ENCODE peak calls at places on chromosomes 11 and 22, in ten cellular contexts. N is ovary; I is Peyer's patch; V is mucosa of descending colon; L is H9; E is sigmoid colon; H is naive thymus-derived CD4-positive, alpha-beta T cell; S is iPS DF 6.9; R is CD8-positive, alpha-beta memory T cell; O is fibroblast of lung. F is an unnamed sample. For H3K4me1, the result is how much of the 10 kb centered on the place peaks cover.

GRCh38 chr22:42074153-42074750 is at the start of gene PHETA2:
- DNase-seq in H (peak), O (peak), I (peak), S (no peak), V (peak), L (peak), R (peak), E (no peak), N (peak), F (no peak)

GRCh38 chr11:15579287-15580001 is 464.7 kb downstream of the INSC start:
- DNase-seq in L (no peak), S (no peak), H (no peak), O (no peak), N (no peak), V (no peak), R (no peak), I (no peak), E (no peak), F (no peak)

GRCh38 chr11:92340839-92341238 is 116.2 kb downstream of the FAT3 start:
- DNase-seq in R (no peak), O (peak), H (no peak), I (no peak), N (no peak), S (peak), V (peak), E (no peak), L (peak), F (no peak)

GRCh38 chr11:10648896-10649295 is 44.7 kb downstream of the IRAG1 start:
- DNase-seq in O (no peak), S (no peak), L (no peak), N (no peak), E (peak), I (no peak), R (no peak), H (no peak), V (no peak), F (no peak)

GRCh38 chr22:38012604-38013072 is 28.3 kb upstream of the SOX10 start:
- DNase-seq in H (no peak), I (no peak), E (no peak), S (no peak), O (peak), N (no peak), R (no peak), V (no peak), L (no peak), F (no peak)

GRCh38 chr11:59172345-59173079 is 580 bp downstream of the DTX4 start:
- DNase-seq in O (no peak), V (peak), S (no peak), I (peak), N (peak), H (no peak), R (no peak), E (no peak), L (peak), F (no peak)

GRCh38 chr11:116379185-116379828 is 393.5 kb downstream of the BUD13 start:
- DNase-seq in O (peak), N (peak), L (peak), R (no peak), H (no peak), E (no peak), S (no peak), I (no peak), V (peak), F (no peak)

GRCh38 chr11:334264-335033 is 13.8 kb upstream of the IFITM3 start:
- DNase-seq in V (no peak), E (peak), O (no peak), N (no peak), I (no peak), L (peak), H (no peak), S (no peak), R (no peak), F (no peak)

GRCh38 chr22:21641417-21641794 is 696 bp upstream of the SDF2L1 start:
- DNase-seq in H (no peak), O (peak), V (peak), I (peak), N (peak), S (no peak), R (no peak), E (no peak), L (peak), F (no peak)

GRCh38 chr11:33701831-33702230 is 1.2 kb upstream of the C11orf91 start:
- DNase-seq in H (no peak), I (no peak), S (no peak), O (peak), E (no peak), N (no peak), L (no peak), V (peak), R (no peak), F (no peak)

GRCh38 chr11:14300661-14301304 is 58.2 kb downstream of the RRAS2 start:
- DNase-seq in H (peak), R (peak), E (peak), L (peak), O (peak), V (peak), S (peak), I (no peak), N (peak), F (peak)

GRCh38 chr11:130673698-130674097 is 225.3 kb downstream of the ADAMTS15 start:
- DNase-seq in E (no peak), I (no peak), L (no peak), O (no peak), S (no peak), V (no peak), H (no peak), R (no peak), N (no peak), F (no peak)

GRCh38 chr11:99693941-99694492 is 673.3 kb downstream of the CNTN5 start:
- DNase-seq in O (peak), L (no peak), H (no peak), I (no peak), R (no peak), V (no peak), E (no peak), S (no peak), N (no peak), F (no peak)

GRCh38 chr11:121543981-121544380 is 91.2 kb upstream of the SORL1-AS1 start:
- DNase-seq in O (no peak), N (no peak), R (no peak), I (no peak), V (no peak), H (no peak), S (no peak), E (no peak), L (no peak), F (no peak)

GRCh38 chr11:97909544-97910394 is 1111.0 kb upstream of the CNTN5 start:
- DNase-seq in I (no peak), N (no peak), E (no peak), O (peak), V (no peak), S (no peak), L (no peak), H (no peak), R (no peak), F (no peak)

GRCh38 chr22:22003233-22003632 is 20.6 kb upstream of the TOP3B start:
- DNase-seq in R (no peak), L (no peak), I (no peak), N (no peak), V (no peak), O (no peak), E (no peak), S (no peak), H (no peak), F (no peak)

GRCh38 chr11:72641900-72642814 is 32.1 kb downstream of the PDE2A start:
- DNase-seq in I (peak), L (peak), R (peak), O (peak), H (peak), V (peak), N (peak), S (no peak), E (peak), F (no peak)

DNA sequence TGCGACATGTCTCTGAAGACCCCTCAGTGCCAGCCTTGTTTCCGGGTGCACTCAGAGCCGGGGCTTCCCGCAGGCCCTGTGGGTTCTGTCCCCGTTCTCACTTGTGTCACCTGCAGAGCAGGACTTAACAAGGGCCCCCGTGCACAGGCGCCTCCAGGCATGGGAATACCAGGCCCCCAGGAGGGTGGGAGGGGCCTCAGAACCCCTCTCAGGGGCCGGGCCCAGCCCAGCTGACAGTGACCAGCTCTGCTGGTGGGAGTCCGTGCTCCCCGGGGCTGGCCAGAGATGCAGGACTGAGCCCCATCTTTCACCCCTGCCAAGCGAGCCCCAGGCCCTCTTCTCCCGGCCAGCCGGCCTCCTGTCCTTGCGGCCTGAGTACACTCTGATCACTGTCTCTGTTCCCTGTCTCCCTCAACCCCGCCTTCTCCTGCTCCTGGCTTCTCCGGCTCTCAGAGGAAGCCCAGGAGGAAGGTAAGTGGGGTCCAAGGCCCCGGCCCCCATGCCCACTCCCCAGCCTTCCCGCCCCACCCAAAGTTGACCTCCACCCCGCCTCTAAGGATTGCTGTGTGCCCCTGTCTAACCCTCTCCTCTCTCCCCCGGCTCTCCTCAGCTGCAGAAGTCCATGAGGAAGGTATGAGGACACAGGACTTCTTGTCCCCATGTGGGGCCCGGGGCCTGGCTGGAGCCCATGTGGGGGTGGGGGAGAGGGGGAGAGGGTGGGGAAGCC is 5.3 kb downstream of the TNNT3 start:
- DNase-seq in V (no peak), H (no peak), S (no peak), O (no peak), L (no peak), N (no peak), I (peak), E (no peak), R (no peak), F (no peak)
- H3K4me1 ChIP-seq in V (under half), H (under half), S (under half), O (under half), L (under half), N (under half), I (under half), E (under half), R (under half), F (under half)

GRCh38 chr11:13107544-13108044 is 98.5 kb downstream of the RASSF10 start:
- DNase-seq in V (no peak), E (no peak), L (no peak), H (no peak), O (no peak), S (no peak), R (no peak), I (no peak), N (no peak), F (no peak)
- H3K4me1 ChIP-seq in V (under half), E (under half), L (under half), H (under half), O (under half), S (under half), R (under half), I (under half), N (under half), F (under half)

GRCh38 chr11:75423721-75424120 is 9.3 kb downstream of the KLHL35 start:
- DNase-seq in I (no peak), V (no peak), R (no peak), S (no peak), E (no peak), L (no peak), N (no peak), H (no peak), O (no peak), F (no peak)

GRCh38 chr11:75422248-75423231 is 10.5 kb downstream of the KLHL35 start:
- DNase-seq in S (no peak), H (no peak), I (peak), V (peak), O (no peak), N (no peak), L (no peak), R (no peak), E (no peak), F (no peak)

GRCh38 chr11:75425422-75425821 is 7.6 kb downstream of the KLHL35 start:
- DNase-seq in H (no peak), L (peak), I (peak), E (no peak), S (no peak), N (no peak), V (no peak), R (no peak), O (no peak), F (no peak)

GRCh38 chr11:75426720-75427086 is 6.3 kb downstream of the KLHL35 start:
- DNase-seq in E (no peak), V (no peak), N (no peak), S (no peak), H (no peak), I (no peak), R (no peak), L (no peak), O (no peak), F (no peak)

GRCh38 chr11:75424396-75424795 is 8.6 kb downstream of the KLHL35 start:
- DNase-seq in R (no peak), H (no peak), O (no peak), V (no peak), S (no peak), E (no peak), L (no peak), I (no peak), N (no peak), F (no peak)
- H3K4me1 ChIP-seq in R (under half), H (under half), O (under half), V (under half), S (under half), E (under half), L (under half), I (under half), N (under half), F (under half)

DNA sequence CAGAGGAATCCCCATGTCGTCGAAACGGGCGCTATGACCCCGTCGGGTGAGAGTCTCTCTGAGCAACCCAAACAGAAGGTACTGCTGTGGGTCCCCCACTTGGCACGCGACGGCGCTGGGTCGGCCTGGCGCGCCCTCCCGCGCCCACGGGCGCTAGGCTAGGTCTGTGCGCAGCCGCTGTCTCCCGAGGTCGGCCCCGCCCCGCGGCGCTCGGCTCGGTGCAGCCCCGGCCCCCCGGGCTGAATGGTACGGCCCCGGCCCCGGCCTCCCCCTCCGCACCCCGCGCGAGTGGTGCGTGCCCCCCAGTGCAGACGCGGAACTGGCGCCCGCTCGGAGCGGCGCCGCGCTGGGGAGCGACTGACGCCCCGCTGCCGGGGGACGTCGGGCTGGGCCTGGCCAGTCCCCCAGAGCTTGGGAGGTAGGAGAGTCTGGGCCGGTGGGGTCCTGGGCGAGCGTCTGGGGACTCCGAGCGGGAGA is at the start of gene MADD:
- DNase-seq in E (peak), I (peak), V (peak), R (peak), O (peak), N (peak), S (no peak), L (peak), H (peak), F (peak)
- H3K4me1 ChIP-seq in E (under half), I (under half), V (under half), R (under half), O (under half), N (under half), S (under half), L (under half), H (under half), F (under half)

GRCh38 chr11:65382036-65382803 is at the start of gene SLC25A45:
- DNase-seq in H (peak), O (peak), V (peak), N (peak), L (peak), E (peak), S (no peak), I (peak), R (peak), F (peak)

GRCh38 chr11:65381721-65382035 is 768 bp downstream of the SLC25A45 start:
- DNase-seq in V (no peak), I (no peak), O (peak), L (no peak), H (no peak), R (no peak), E (no peak), N (no peak), S (no peak), F (no peak)

GRCh38 chr11:65384301-65384889 is 1.9 kb upstream of the SLC25A45 start:
- DNase-seq in H (no peak), I (no peak), O (peak), R (peak), L (no peak), N (no peak), S (no peak), E (no peak), V (no peak), F (no peak)

GRCh38 chr11:65383778-65384177 is 1.3 kb upstream of the SLC25A45 start:
- DNase-seq in H (no peak), I (no peak), V (no peak), R (no peak), S (no peak), L (no peak), N (no peak), E (no peak), O (no peak), F (no peak)

DNA sequence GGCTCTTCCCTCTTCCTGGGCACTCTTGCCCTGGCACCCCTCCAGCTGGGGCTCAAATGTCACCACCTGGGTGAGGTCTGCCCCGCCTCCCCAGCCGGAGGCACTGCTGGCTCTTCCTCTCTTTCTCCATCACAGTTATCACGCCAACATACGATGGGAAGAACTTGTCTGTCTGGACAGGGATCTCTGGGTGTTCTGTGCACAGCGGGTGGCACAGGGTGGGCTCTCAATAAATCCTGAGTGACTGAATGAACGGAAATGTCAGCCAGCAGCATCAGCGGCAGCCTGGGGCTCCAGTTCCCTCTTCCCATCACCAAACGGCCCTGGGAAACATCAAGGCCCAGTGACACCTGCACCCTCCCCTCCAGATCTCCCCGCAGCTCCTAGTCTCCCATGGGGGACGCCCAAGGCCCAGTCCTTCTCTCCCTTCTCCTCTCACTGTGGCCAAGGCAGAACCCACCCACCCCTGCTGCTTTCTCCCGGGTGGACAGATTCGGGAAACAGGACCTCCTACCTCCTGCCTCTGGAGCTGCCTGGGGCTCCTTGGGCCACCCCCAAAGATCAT is 440 bp upstream of the SLC25A45 start:
- DNase-seq in R (no peak), N (no peak), I (peak), O (no peak), L (peak), H (no peak), E (peak), V (peak), S (no peak), F (no peak)
- H3K4me1 ChIP-seq in R (half or more), N (under half), I (under half), O (under half), L (under half), H (under half), E (half or more), V (half or more), S (under half), F (under half)

GRCh38 chr22:50640857-50641647 is 13.1 kb upstream of the ARSA start:
- DNase-seq in H (no peak), N (no peak), E (no peak), L (no peak), O (no peak), S (no peak), I (no peak), R (no peak), V (no peak), F (no peak)

DNA sequence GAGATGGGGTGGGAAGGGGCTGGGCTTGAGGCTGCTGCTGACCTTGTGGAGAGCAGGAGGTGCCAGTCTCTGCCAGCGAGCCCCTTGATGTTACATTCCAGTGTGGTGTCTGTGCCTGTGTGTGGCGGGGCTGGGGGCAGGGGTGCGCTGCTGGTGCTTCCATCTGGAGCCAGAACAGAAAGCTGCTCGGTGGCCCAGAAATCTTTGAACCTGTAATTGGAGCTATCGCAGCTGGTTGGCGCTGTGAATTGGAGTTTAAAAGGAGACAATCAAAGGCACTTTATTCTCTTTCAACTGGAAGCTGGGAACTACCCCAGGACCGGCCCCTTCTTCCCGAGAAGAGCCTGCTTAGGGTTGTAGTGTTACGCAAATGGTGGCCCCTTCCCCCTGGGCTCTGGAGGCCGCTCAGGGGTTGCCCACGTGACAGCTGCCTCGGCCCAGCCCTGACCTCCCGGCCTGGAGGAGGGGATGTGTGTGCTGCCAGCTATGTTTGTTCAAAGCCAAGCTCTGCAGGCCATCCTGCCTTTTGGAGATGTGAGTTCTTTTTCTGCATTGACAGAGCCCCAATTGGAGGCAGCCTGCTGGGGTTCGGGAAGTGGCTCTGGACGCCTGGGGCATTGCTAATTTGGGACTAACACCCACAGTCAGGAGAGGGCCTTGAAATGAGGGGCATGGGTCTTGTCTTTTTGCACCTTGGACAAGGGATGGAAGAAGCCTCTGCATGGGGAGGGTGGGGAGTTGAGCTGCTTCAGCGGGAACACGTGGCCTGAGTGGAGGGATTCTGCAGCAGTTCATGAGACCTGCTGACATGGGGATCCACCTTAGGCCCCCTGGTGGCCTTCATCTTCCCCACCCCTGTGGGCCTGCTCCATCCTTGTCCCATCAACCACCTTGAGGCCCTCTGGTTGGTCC is 14.0 kb upstream of the ARSA start:
- DNase-seq in E (peak), H (no peak), I (no peak), N (peak), O (peak), V (peak), R (no peak), S (peak), L (peak), F (no peak)
- H3K4me1 ChIP-seq in E (under half), H (under half), I (under half), N (under half), O (under half), V (under half), R (under half), S (under half), L (under half), F (under half)

DNA sequence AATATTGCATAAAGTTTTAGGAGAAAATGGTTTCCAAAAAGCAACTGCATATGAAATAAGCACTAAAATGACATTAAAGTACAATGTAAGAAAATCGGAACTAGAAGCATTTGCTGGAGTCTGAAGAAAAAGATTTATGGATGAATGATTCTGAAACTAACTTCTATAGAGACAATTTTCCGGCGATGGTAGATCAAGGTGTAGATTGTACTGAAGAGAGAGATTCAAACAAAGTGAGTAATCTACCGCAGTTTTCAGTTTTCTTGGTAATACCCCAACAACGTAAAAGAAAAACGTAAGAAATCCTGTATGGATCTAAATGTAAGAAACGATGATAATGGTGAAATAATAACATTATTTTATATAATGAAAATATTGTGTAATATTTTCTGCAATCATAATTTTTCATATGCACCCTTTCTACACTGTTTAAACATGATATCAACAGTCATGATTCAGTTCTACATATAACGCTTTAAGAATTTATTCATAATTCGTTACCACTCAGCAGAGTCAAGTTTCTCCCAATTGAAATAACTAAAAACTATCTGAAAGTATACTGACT is 1.8 kb upstream of the CDPF1 start:
- DNase-seq in R (no peak), V (no peak), L (no peak), H (no peak), I (no peak), S (no peak), E (no peak), O (no peak), N (no peak), F (no peak)
- H3K4me1 ChIP-seq in R (under half), V (under half), L (under half), H (under half), I (under half), S (under half), E (under half), O (under half), N (under half), F (under half)

F was measured in tibial artery.